ENCODE peak calls at places on chromosomes 6 and 20, in five cellular contexts. C is SK-N-SH, N is transverse colon, B is H1, P is GM23338. X is an unnamed sample.

GRCh38 chr6:30942338-30943060 is 1.7 kb downstream of the MUCL3 start:
- DNase-seq in N (peak; percentile 76), P (peak; percentile 99), B (peak; percentile 95), C (peak; percentile 41), X (no peak)

GRCh38 chr6:70834520-70834919 is 122.3 kb downstream of the B3GAT2 start:
- DNase-seq in C (no peak), P (no peak), B (no peak), N (no peak), X (no peak)

GRCh38 chr6:152571089-152571488 is 66.1 kb downstream of the SYNE1 start:
- DNase-seq in P (no peak), B (no peak), N (no peak), C (no peak), X (no peak)

GRCh38 chr20:52936368-52936986 is 35.7 kb upstream of the TSHZ2 start:
- DNase-seq in P (no peak), C (no peak), N (no peak), B (no peak), X (no peak)

GRCh38 chr20:3783068-3783489 is 1.8 kb upstream of the SPEF1 start:
- DNase-seq in C (no peak), B (no peak), P (no peak), N (no peak), X (no peak)

GRCh38 chr20:21017381-21018085 is 88.6 kb downstream of the LINC00237 start:
- DNase-seq in N (no peak), C (no peak), P (no peak), B (no peak), X (no peak)

GRCh38 chr6:16739329-16739801 is 21.9 kb downstream of the ATXN1 start:
- DNase-seq in B (no peak), P (peak; percentile 30), C (no peak), N (no peak), X (no peak)

GRCh38 chr20:62476074-62476838 is 461 bp upstream of the GATA5 start:
- DNase-seq in P (peak; percentile 65), N (no peak), B (peak; percentile 78), C (peak; percentile 82), X (no peak)

GRCh38 chr6:133359256-133359655 is 118.1 kb downstream of the EYA4 start:
- DNase-seq in C (no peak), B (no peak), N (no peak), P (no peak), X (no peak)

GRCh38 chr20:51767867-51768758 is at the start of gene ATP9A:
- DNase-seq in C (peak; percentile 78), N (peak; percentile 40), B (peak; percentile 61), P (peak; percentile 60), X (no peak)

GRCh38 chr20:20009784-20010253 is 7.3 kb upstream of the NAA20 start:
- DNase-seq in P (peak; percentile 65), B (no peak), C (no peak), N (no peak), X (no peak)

GRCh38 chr20:1426231-1426849 is 33.5 kb upstream of the FKBP1A start:
- DNase-seq in B (no peak), P (no peak), N (no peak), C (peak; percentile 14), X (no peak)

GRCh38 chr6:3407840-3408239 is 49.0 kb downstream of the SLC22A23 start:
- DNase-seq in C (no peak), N (no peak), B (no peak), P (no peak), X (no peak)

GRCh38 chr6:11066505-11067347 is 22.6 kb upstream of the ELOVL2 start:
- DNase-seq in N (no peak), B (no peak), C (no peak), P (no peak), X (no peak)

GRCh38 chr6:36791553-36792171 is 47.6 kb downstream of the CPNE5 start:
- DNase-seq in P (no peak), N (no peak), B (no peak), C (no peak), X (no peak)

GRCh38 chr6:129497591-129498555 is 212.1 kb downstream of the ARHGAP18 start:
- DNase-seq in C (no peak), P (no peak), B (no peak), N (no peak), X (no peak)

GRCh38 chr20:25054995-25055629 is 2.8 kb downstream of the ACSS1 start:
- DNase-seq in B (no peak), C (no peak), N (peak; percentile 13), P (no peak), X (no peak)

GRCh38 chr20:24134284-24134683 is 145.7 kb upstream of the GGTLC1 start:
- DNase-seq in N (no peak), C (no peak), B (no peak), P (peak; percentile 26), X (no peak)

GRCh38 chr20:881051-881820 is 34.9 kb downstream of the ANGPT4 start:
- DNase-seq in B (no peak), N (no peak), P (no peak), C (no peak), X (peak; percentile 62)

GRCh38 chr20:51363378-51363777 is 179.1 kb downstream of the NFATC2 start:
- DNase-seq in C (no peak), N (no peak), P (no peak), B (no peak), X (no peak)

GRCh38 chr6:36956111-36956820 is 1.7 kb downstream of the PI16 start:
- DNase-seq in B (no peak), N (no peak), C (no peak), P (no peak), X (no peak)

GRCh38 chr6:109406196-109406595 is 23.9 kb upstream of the CD164 start:
- DNase-seq in N (no peak), P (no peak), B (no peak), C (no peak), X (no peak)

GRCh38 chr20:1225729-1226313 is at the start of gene RAD21L1:
- DNase-seq in B (peak; percentile 87), N (peak; percentile 85), C (peak; percentile 100), P (peak; percentile 81), X (peak; percentile 45)

GRCh38 chr20:38315290-38315966 is 11.5 kb downstream of the BPI start:
- DNase-seq in B (no peak), C (peak; percentile 32), P (no peak), N (no peak), X (no peak)

GRCh38 chr6:28810655-28811053 is 113.1 kb downstream of the TRIM27 start:
- DNase-seq in B (no peak), N (no peak), P (no peak), C (no peak), X (no peak)

GRCh38 chr6:106832766-106833510 is 141.6 kb downstream of the CD24 start:
- DNase-seq in P (no peak), B (no peak), N (no peak), C (no peak), X (no peak)

GRCh38 chr6:101294051-101294638 is 99.4 kb upstream of the GRIK2 start:
- DNase-seq in N (no peak), B (no peak), C (no peak), P (no peak), X (no peak)

GRCh38 chr20:58719971-58720371 is 27.4 kb downstream of the NPEPL1 start:
- DNase-seq in B (peak; percentile 43), C (peak; percentile 20), N (peak; percentile 13), P (no peak), X (no peak)
- TF ChIP-seq POLR2AphosphoS5 in B (no peak), C (no peak), N (no peak), P (no peak), X (no peak)

DNA sequence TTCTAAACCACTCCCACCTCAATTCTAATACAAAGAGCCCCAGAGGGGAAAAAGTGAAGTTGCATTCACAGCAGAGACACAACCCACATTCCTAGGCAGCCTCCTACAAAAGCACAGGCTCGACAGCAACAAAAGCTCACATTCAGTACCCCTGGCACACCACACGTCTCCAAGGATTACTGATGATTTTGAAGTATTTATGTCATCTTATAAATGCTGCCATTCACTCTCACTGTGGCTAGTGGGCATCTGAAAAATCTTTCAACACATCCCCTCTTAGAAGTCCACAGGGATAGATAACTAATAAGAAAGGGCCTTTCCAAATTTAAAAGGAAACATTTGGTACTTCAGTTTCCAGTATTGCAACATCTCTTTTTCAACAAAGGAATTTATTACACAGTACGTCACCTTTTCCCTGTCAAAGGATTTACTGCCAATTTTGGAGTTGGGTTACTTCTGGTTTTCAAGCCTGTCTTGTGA is 146.7 kb downstream of the TASP1 start:
- DNase-seq in C (no peak), B (no peak), P (peak; percentile 89), N (no peak), X (no peak)
- TF ChIP-seq CTCF in C (no peak), B (no peak), P (no peak), N (peak; percentile 6), X (no peak)

DNA sequence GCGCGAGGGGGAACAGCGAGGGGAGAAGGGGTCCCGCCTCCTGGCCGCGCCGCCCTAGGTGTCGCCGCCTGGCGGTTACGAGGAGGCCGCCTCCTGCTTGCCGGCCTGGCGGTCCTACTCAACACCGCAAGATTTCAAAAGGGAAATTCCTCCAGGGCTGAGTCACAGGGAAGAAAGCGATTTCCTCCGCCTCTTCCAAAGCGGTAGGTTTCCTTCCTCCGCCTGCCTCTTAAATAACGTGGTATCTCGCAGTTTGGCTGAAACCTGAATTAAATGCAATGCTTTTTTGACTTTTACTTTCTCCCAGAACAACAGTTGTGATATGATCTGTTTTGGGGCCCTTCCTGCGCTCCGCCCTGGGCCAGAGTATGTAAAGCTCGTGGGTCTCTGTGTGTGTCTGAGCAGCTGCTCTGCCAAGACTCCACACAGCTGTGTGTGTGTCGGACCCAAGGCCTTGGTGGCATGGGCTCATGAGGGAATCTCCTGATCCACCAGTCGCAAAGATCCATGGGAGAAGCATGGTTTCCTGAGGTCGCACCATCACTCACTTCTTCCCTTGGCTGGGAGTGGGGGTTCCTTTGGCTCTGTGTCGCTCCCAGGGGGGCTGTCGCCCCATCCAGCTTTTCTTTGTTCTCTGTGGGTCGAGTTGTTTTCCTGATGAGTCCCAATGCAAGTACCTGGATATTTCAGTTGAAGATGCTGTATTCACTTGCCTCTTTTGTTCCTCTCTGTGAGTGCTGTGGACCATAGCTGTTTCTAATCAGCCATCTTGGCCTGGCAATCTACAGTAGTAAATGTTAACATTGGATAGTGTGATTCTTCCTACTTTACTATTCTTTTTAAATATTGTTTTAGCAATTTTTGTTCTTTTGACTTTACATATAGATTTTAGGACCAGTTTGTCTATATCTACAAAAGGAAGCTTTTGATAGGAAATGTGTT is 31.6 kb upstream of the NOTCH4 start:
- DNase-seq in C (peak; percentile 51), N (peak; percentile 55), B (peak; percentile 80), P (peak; percentile 97), X (no peak)
- TF ChIP-seq POLR2AphosphoS5 in C (peak; percentile 29), N (no peak), B (no peak), P (peak; percentile 34), X (no peak)

GRCh38 chr6:150930816-150931215 is 65.3 kb downstream of the MTHFD1L start:
- DNase-seq in P (no peak), B (no peak), N (no peak), C (no peak), X (no peak)

GRCh38 chr6:150929403-150929802 is 63.9 kb downstream of the MTHFD1L start:
- DNase-seq in C (no peak), P (no peak), N (no peak), B (no peak), X (no peak)

GRCh38 chr6:150924808-150925654 is 59.5 kb downstream of the MTHFD1L start:
- DNase-seq in C (no peak), N (no peak), P (peak; percentile 25), B (no peak), X (no peak)

GRCh38 chr6:150925655-150925928 is 60.1 kb downstream of the MTHFD1L start:
- DNase-seq in N (no peak), P (no peak), B (no peak), C (no peak), X (no peak)

DNA sequence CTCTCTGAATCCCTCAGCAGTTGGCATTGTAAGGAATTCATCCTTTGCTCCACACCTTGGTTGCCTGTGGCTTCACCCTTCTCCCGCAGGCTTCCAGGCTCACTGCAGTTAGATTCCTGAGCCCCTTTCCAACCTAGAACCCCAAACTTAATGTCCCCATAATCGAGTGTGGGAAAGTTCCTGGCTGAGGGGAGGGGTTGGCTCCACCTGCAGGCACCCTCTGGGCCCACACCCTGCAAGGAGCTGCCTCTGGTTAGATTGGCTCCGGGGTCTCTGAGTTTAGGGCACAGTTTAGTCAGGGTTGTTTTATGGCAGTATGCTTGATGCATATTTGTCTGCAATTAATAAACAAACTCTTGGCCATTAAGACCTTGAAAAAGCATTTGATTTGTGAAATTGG is 63.4 kb downstream of the MTHFD1L start:
- DNase-seq in B (no peak), N (no peak), C (no peak), P (peak; percentile 63), X (no peak)
- TF ChIP-seq CTCF in B (peak; percentile 73), N (no peak), C (peak; percentile 36), P (peak; percentile 51), X (no peak)

X was measured in HL-60.